ENCODE peak calls at places on chromosomes 12 and 14, in six cellular contexts. U is A549, V is ovary, B is lower leg skin, C is tibial nerve, O is H54. L is an unnamed sample.

GRCh38 chr14:34461334-34462131 is 507 bp downstream of the SPTSSA start:
- DNase-seq in U (peak), V (peak), B (peak), C (peak), O (peak), L (peak)

GRCh38 chr12:102479099-102479887 is 1.1 kb downstream of the IGF1 start:
- DNase-seq in U (no peak), V (no peak), B (no peak), C (no peak), O (no peak), L (no peak)

GRCh38 chr12:74722709-74723108 is 185.1 kb downstream of the ATXN7L3B start:
- DNase-seq in U (no peak), V (no peak), B (no peak), C (no peak), O (no peak), L (no peak)

GRCh38 chr14:99475660-99476059 is 5.0 kb downstream of the SETD3 start:
- DNase-seq in U (no peak), V (no peak), B (no peak), C (no peak), O (no peak), L (no peak)

GRCh38 chr14:75985618-75986438 is at the start of gene IFT43:
- DNase-seq in U (peak), V (peak), B (peak), C (peak), O (peak), L (peak)

GRCh38 chr12:94594443-94594825 is 55.9 kb downstream of the TMCC3 start:
- DNase-seq in U (no peak), V (no peak), B (no peak), C (no peak), O (no peak), L (no peak)

GRCh38 chr14:65231286-65231980 is 129.1 kb upstream of the MAX start:
- DNase-seq in U (no peak), V (no peak), B (peak), C (no peak), O (no peak), L (no peak)

GRCh38 chr12:873954-874353 is 75.5 kb downstream of the RAD52 start:
- DNase-seq in U (no peak), V (no peak), B (no peak), C (no peak), O (no peak), L (no peak)

GRCh38 chr14:24243336-24243836 is 963 bp upstream of the TINF2 start:
- DNase-seq in U (no peak), V (peak), B (peak), C (no peak), O (no peak), L (no peak)

GRCh38 chr12:18578191-18578590 is 159.6 kb downstream of the PLCZ1 start:
- DNase-seq in U (no peak), V (no peak), B (no peak), C (no peak), O (no peak), L (no peak)

GRCh38 chr14:76844223-76844622 is 18.0 kb downstream of the LRRC74A start:
- DNase-seq in U (peak), V (peak), B (peak), C (peak), O (peak), L (no peak)

GRCh38 chr12:252634-253033 is 10.0 kb downstream of the SLC6A13 start:
- DNase-seq in U (no peak), V (no peak), B (peak), C (no peak), O (no peak), L (no peak)

GRCh38 chr12:40107803-40108620 is 2.1 kb upstream of the SLC2A13 start:
- DNase-seq in U (no peak), V (no peak), B (no peak), C (no peak), O (no peak), L (no peak)

GRCh38 chr12:96210376-96211055 is 16.3 kb downstream of the ELK3 start:
- DNase-seq in U (no peak), V (no peak), B (no peak), C (no peak), O (no peak), L (no peak)
- TF ChIP-seq POLR2A in U (no peak), V (no peak), B (no peak), C (no peak), O (no peak), L (no peak)

GRCh38 chr12:131775124-131775903 is 52.9 kb upstream of the MMP17 start:
- DNase-seq in U (no peak), V (no peak), B (no peak), C (no peak), O (peak), L (no peak)

GRCh38 chr12:131774576-131774975 is 53.6 kb upstream of the MMP17 start:
- DNase-seq in U (no peak), V (no peak), B (no peak), C (no peak), O (no peak), L (no peak)

GRCh38 chr12:131770120-131770519 is 58.1 kb upstream of the MMP17 start:
- DNase-seq in U (no peak), V (no peak), B (no peak), C (no peak), O (no peak), L (no peak)

GRCh38 chr12:131775904-131776889 is 52.0 kb upstream of the MMP17 start:
- DNase-seq in U (no peak), V (no peak), B (no peak), C (no peak), O (no peak), L (no peak)

DNA sequence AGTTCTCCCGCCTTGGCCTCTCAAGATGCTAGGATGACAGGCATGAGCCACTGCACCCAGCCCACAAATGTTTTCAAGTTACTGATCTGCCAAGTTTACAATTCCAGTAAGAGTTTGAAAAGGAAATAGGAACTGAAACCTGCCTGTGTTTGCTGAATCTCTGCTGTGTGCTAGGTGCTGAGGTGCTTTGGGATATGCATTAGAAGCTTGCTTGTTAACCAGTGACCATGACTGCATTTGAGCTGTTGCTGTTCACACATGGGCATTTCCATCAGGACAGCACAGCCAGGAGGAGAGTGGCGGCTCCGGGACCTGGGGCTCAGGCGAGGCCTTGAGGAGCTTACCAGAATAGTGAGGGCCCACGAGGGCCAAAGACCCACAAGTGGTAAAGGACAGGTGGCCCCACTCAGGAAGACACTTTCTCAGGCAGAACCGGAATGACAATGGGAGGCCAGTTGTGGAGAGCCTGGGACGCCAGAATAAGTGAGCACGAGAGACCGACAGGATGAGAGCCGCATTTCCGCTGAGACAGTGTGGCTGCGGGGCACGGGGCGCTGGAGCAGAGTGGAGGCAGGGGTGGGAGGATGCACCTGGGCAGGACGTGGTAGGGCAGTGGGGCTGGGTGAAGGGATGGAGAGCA is 54.5 kb upstream of the MMP17 start:
- DNase-seq in U (no peak), V (no peak), B (no peak), C (no peak), O (no peak), L (peak)
- TF ChIP-seq POLR2A in U (no peak), V (no peak), B (no peak), C (no peak), O (no peak), L (peak)

GRCh38 chr12:65936529-65936911 is 112.2 kb downstream of the HMGA2 start:
- DNase-seq in U (no peak), V (no peak), B (no peak), C (no peak), O (no peak), L (no peak)

GRCh38 chr12:65937806-65938205 is 113.5 kb downstream of the HMGA2 start:
- DNase-seq in U (no peak), V (no peak), B (no peak), C (no peak), O (no peak), L (no peak)

GRCh38 chr12:65937181-65937641 is 112.9 kb downstream of the HMGA2 start:
- DNase-seq in U (no peak), V (no peak), B (no peak), C (no peak), O (no peak), L (no peak)

GRCh38 chr12:65934480-65935115 is 110.3 kb downstream of the HMGA2 start:
- DNase-seq in U (no peak), V (no peak), B (no peak), C (no peak), O (no peak), L (no peak)

GRCh38 chr12:65935906-65936528 is 111.7 kb downstream of the HMGA2 start:
- DNase-seq in U (no peak), V (no peak), B (no peak), C (no peak), O (no peak), L (no peak)
- TF ChIP-seq POLR2A in U (no peak), V (no peak), B (no peak), C (no peak), O (no peak), L (no peak)

GRCh38 chr14:102508774-102509743 is 517 bp downstream of the ANKRD9 start:
- DNase-seq in U (no peak), V (peak), B (peak), C (peak), O (peak), L (no peak)
- TF ChIP-seq POLR2A in U (no peak), V (no peak), B (no peak), C (peak), O (no peak), L (no peak)

L was measured in GM12892.